ENCODE peak calls at places on chromosomes 11 and 22, in four cellular contexts. Q, S, Y and G are unnamed samples.

GRCh38 chr11:66467034-66467659 is 442 bp downstream of the PELI3 start:
- DNase-seq in Q (peak), S (no peak), Y (peak), G (peak)

GRCh38 chr11:64869571-64870175 is 8.7 kb downstream of the EHD1 start:
- DNase-seq in Q (no peak), S (no peak), Y (no peak), G (peak)

GRCh38 chr22:22942511-22943329 is 55.1 kb downstream of the IGLL5 start:
- DNase-seq in Q (peak), S (peak), Y (peak), G (peak)

GRCh38 chr11:5247479-5248192 is 2.0 kb downstream of the HBG1 start:
- DNase-seq in Q (peak), S (no peak), Y (peak), G (no peak)

GRCh38 chr22:26642465-26643367 is 14.7 kb upstream of the MIAT start:
- DNase-seq in Q (no peak), S (peak), Y (peak), G (peak)

GRCh38 chr11:94732617-94733292 is 35.4 kb upstream of the AMOTL1 start:
- DNase-seq in Q (peak), S (no peak), Y (no peak), G (no peak)

GRCh38 chr11:2555376-2555775 is 110.6 kb downstream of the KCNQ1 start:
- DNase-seq in Q (no peak), S (no peak), Y (no peak), G (no peak)

GRCh38 chr11:129202646-129203045 is 10.5 kb upstream of the ARHGAP32 start:
- DNase-seq in Q (no peak), S (no peak), Y (no peak), G (no peak)

GRCh38 chr22:18035740-18036139 is 11.4 kb upstream of the MICAL3 start:
- DNase-seq in Q (no peak), S (no peak), Y (peak), G (no peak)

GRCh38 chr11:23112987-23113886 is 253.0 kb upstream of the CCDC179 start:
- DNase-seq in Q (peak), S (no peak), Y (peak), G (peak)

GRCh38 chr22:44646668-44647067 is 55.3 kb upstream of the PRR5 start:
- DNase-seq in Q (peak), S (no peak), Y (no peak), G (no peak)

GRCh38 chr11:9717040-9717357 is 53.1 kb downstream of the SWAP70 start:
- DNase-seq in Q (no peak), S (no peak), Y (no peak), G (no peak)

GRCh38 chr11:70532728-70533127 is 134.4 kb downstream of the CTTN start:
- DNase-seq in Q (peak), S (no peak), Y (no peak), G (no peak)

GRCh38 chr11:27807594-27807993 is 107.3 kb upstream of the BDNF start:
- DNase-seq in Q (peak), S (no peak), Y (no peak), G (no peak)

GRCh38 chr11:44955019-44955738 is 4.5 kb upstream of the TP53I11 start:
- DNase-seq in Q (peak), S (no peak), Y (peak), G (no peak)

GRCh38 chr22:49466926-49467590 is 360.6 kb downstream of the BRD1 start:
- DNase-seq in Q (no peak), S (no peak), Y (no peak), G (no peak)

GRCh38 chr11:126140106-126140931 is 71.1 kb downstream of the RPUSD4 start:
- DNase-seq in Q (peak), S (no peak), Y (no peak), G (no peak)

GRCh38 chr22:49583886-49584505 is 243.7 kb downstream of the BRD1 start:
- DNase-seq in Q (no peak), S (no peak), Y (no peak), G (no peak)

GRCh38 chr11:33751878-33752277 is 15.7 kb upstream of the CD59 start:
- DNase-seq in Q (no peak), S (no peak), Y (no peak), G (no peak)

GRCh38 chr11:41612415-41612814 is 153.0 kb upstream of the LRRC4C start:
- DNase-seq in Q (no peak), S (no peak), Y (peak), G (no peak)

GRCh38 chr22:29596408-29596807 is 7.0 kb upstream of the NF2 start:
- DNase-seq in Q (no peak), S (no peak), Y (no peak), G (no peak)

GRCh38 chr11:113574586-113574985 is 99.4 kb upstream of the DRD2 start:
- DNase-seq in Q (peak), S (no peak), Y (no peak), G (no peak)

GRCh38 chr11:69358398-69359080 is 64.6 kb downstream of the MYEOV start:
- DNase-seq in Q (no peak), S (no peak), Y (no peak), G (no peak)

GRCh38 chr22:31846161-31847115 is 92.6 kb downstream of the DEPDC5 start:
- DNase-seq in Q (peak), S (no peak), Y (peak), G (peak)

GRCh38 chr22:49208768-49209252 is 618.9 kb downstream of the BRD1 start:
- DNase-seq in Q (no peak), S (no peak), Y (peak), G (no peak)

GRCh38 chr11:126607776-126608625 is 252.5 kb downstream of the ST3GAL4 start:
- DNase-seq in Q (no peak), S (no peak), Y (no peak), G (no peak)

GRCh38 chr11:7485136-7485853 is at the start of gene OLFML1:
- DNase-seq in Q (peak), S (no peak), Y (no peak), G (no peak)

GRCh38 chr11:100691886-100692285 is 4.8 kb downstream of the ARHGAP42 start:
- DNase-seq in Q (peak), S (no peak), Y (no peak), G (no peak)